ENCODE peak calls at places on chromosomes 5 and 9, in six cellular contexts. Q is astrocyte; V is caudate nucleus; C is neural progenitor cell; N is stimulated activated CD8-positive, alpha-beta memory T cell treated with anti-CD3 and anti-CD28 coated beads, Interleukin-15, amount 100 ng/mL, for 1 hour; P is GM12891. U is an unnamed sample.

GRCh38 chr9:111136180-111136579 is 97.9 kb upstream of the LPAR1 start:
- DNase-seq in Q (no peak), V (no peak), P (no peak), C (no peak), N (no peak), U (no peak)

GRCh38 chr5:141855265-141856029 is 22.8 kb downstream of the PCDH1 start:
- DNase-seq in V (no peak), Q (no peak), N (no peak), C (no peak), P (no peak), U (peak)

GRCh38 chr5:76999451-76999850 is 30.8 kb upstream of the AGGF1 start:
- DNase-seq in C (no peak), V (no peak), P (no peak), Q (peak), N (no peak), U (no peak)

GRCh38 chr9:83432104-83432627 is 106.0 kb downstream of the FRMD3 start:
- DNase-seq in C (peak), V (no peak), Q (peak), N (no peak), P (no peak), U (peak)

GRCh38 chr9:3863114-3863528 is 337.3 kb upstream of the RFX3 start:
- DNase-seq in N (no peak), Q (peak), V (no peak), P (no peak), C (no peak), U (peak)

GRCh38 chr9:136538599-136539426 is 7.0 kb downstream of the NOTCH1 start:
- DNase-seq in Q (no peak), P (peak), V (no peak), C (no peak), N (no peak), U (peak)

GRCh38 chr5:12214631-12215030 is 310.4 kb upstream of the CTNND2 start:
- DNase-seq in P (no peak), V (no peak), Q (peak), C (no peak), N (no peak), U (no peak)

GRCh38 chr5:92409131-92409530 is 1026.0 kb upstream of the ARRDC3 start:
- DNase-seq in N (no peak), P (no peak), C (no peak), Q (no peak), V (no peak), U (no peak)

GRCh38 chr5:141637693-141638419 is 1.1 kb downstream of the RELL2 start:
- DNase-seq in C (peak), V (no peak), Q (peak), P (peak), N (peak), U (peak)

GRCh38 chr9:75866273-75866871 is 24.1 kb upstream of the PCSK5 start:
- DNase-seq in Q (peak), C (peak), P (no peak), V (no peak), N (peak), U (no peak)

GRCh38 chr5:8770431-8770830 is 775.4 kb downstream of the SEMA5A start:
- DNase-seq in P (no peak), V (no peak), C (no peak), Q (no peak), N (no peak), U (no peak)

U was measured in right cardiac atrium.